ENCODE peak calls at places on chromosomes 13 and 19, in five cellular contexts. M, I, S, D and N are unnamed samples.

GRCh38 chr19:21482863-21483276 is 22.5 kb upstream of the ZNF429 start:
- DNase-seq in M (no peak), I (no peak), S (no peak), D (peak; percentile 29), N (peak; percentile 78)

GRCh38 chr19:47479701-47480503 is 4.1 kb downstream of the KPTN start:
- DNase-seq in D (peak; percentile 13), M (no peak), S (no peak), I (no peak), N (no peak)

GRCh38 chr13:58907347-58907746 is 1256.4 kb downstream of the DIAPH3 start:
- DNase-seq in D (no peak), M (no peak), S (peak; percentile 0), I (no peak), N (no peak)

GRCh38 chr13:44326961-44327360 is 46.7 kb upstream of the SERP2 start:
- DNase-seq in S (no peak), D (no peak), I (no peak), M (no peak), N (no peak)

GRCh38 chr19:51251453-51251790 is 542 bp downstream of the SIGLECL1 start:
- DNase-seq in I (no peak), S (no peak), D (no peak), M (no peak), N (peak; percentile 31)

GRCh38 chr13:25046985-25047660 is 48.8 kb upstream of the PABPC3 start:
- DNase-seq in M (peak; percentile 21), D (peak; percentile 43), S (peak; percentile 18), I (no peak), N (no peak)

GRCh38 chr19:7333198-7334118 is 15.3 kb upstream of the ARHGEF18 start:
- DNase-seq in I (no peak), M (no peak), S (no peak), D (no peak), N (no peak)

GRCh38 chr13:53276265-53276664 is 247.7 kb downstream of the OLFM4 start:
- DNase-seq in D (no peak), S (no peak), M (no peak), I (no peak), N (no peak)

GRCh38 chr19:57171551-57172081 is 4.3 kb upstream of the DUXA start:
- DNase-seq in I (no peak), D (peak; percentile 34), M (peak; percentile 19), S (peak; percentile 39), N (peak; percentile 78)

GRCh38 chr19:50174100-50174793 is 11.2 kb upstream of the IZUMO2 start:
- DNase-seq in S (no peak), D (no peak), I (no peak), M (no peak), N (no peak)

GRCh38 chr13:22736768-22737092 is 444.0 kb upstream of the SGCG start:
- DNase-seq in D (no peak), S (no peak), I (no peak), M (no peak), N (no peak)

GRCh38 chr13:103067751-103068563 is 1.7 kb upstream of the SLC10A2 start:
- DNase-seq in M (no peak), D (peak; percentile 78), S (no peak), I (no peak), N (no peak)

GRCh38 chr13:19713186-19713965 is 69.4 kb downstream of the PSPC1 start:
- DNase-seq in S (peak; percentile 85), M (peak; percentile 30), I (no peak), D (peak; percentile 47), N (no peak)

GRCh38 chr13:33132644-33133440 is 116.6 kb downstream of the KL start:
- DNase-seq in I (no peak), S (peak; percentile 75), D (no peak), M (no peak), N (no peak)

GRCh38 chr19:15251749-15252397 is 19.6 kb upstream of the EPHX3 start:
- DNase-seq in D (peak; percentile 68), S (peak; percentile 96), M (peak; percentile 90), I (peak; percentile 75), N (peak; percentile 95)

GRCh38 chr19:48999481-49000325 is 6.0 kb downstream of the RUVBL2 start:
- DNase-seq in I (no peak), M (peak; percentile 48), S (peak; percentile 67), D (peak; percentile 82), N (no peak)

GRCh38 chr13:99984134-99984462 is 2.5 kb downstream of the ZIC2 start:
- DNase-seq in M (no peak), S (no peak), I (no peak), D (no peak), N (no peak)
- H3K4me3 ChIP-seq in M (no peak overlapping the region), S (no peak overlapping the region), I (no peak overlapping the region), D (no peak overlapping the region), N (no peak overlapping the region)

DNA sequence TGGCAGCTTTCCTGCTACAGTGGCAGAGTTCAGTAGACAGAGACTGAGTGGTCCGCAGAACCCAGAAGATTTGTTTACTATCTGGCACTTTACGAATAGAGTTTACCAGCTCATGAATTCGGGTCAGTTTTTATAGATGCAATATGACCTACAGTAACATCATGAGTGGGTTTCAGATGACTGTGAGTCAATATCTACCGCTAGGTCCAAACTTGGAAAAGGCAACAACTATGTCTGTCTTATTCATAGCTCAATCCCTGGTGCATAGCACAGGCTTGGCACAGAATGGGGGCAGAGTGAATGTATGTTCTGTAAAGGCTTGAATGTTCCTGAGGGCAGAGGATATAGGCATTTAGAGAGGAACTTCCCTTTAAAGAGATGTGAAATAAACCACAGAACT is 65.2 kb downstream of the RAP2A start:
- DNase-seq in I (no peak), D (no peak), S (peak; percentile 8), M (no peak), N (no peak)
- TF ChIP-seq CTCF in I (no peak), D (no peak), S (no peak), M (no peak), N (no peak)

DNA sequence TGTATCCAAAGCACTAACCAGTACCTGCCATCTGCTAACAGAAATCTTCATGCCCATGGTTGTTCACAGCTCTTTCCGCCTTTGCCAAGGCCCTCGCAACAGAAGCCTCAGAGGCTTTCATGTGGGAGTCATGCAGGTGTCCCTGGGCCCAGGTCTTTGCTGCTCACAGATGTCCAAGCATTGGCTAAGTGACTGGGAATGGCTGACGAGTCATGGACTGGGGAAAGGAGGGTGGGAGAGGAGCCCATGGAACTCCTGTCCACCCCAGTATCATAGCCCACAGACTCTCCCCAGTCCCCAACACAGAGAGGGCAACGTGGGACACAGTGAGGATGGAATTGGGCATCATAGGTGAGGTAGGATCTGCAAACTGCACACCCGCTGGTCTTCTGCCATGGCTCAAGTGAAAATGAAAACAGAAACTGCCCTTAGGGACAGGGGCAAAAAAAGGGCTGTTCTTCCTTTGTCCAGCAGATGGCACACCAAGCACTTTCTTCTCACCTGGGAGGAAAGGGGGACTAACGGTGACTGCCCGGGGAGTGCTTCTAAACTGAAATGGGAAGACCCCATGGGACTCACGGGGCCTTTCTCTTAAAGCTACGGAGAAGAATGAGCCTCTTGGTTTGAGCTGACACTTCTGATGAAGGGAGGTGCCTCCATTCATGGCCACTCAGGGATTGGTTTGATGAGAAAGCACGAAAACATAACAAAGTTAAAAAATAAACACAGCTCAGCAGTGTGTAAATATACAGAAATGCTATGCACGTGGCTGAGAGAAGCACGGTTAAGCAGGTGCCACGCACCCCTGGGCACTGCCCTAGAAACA is 11.1 kb upstream of the DHRS12 start:
- DNase-seq in S (peak; percentile 50), M (no peak), D (peak; percentile 66), I (no peak), N (no peak)
- H3K4me3 ChIP-seq in S (peak overlapping the region; percentile 30), M (peak overlapping the region; percentile 12), D (no peak overlapping the region), I (no peak overlapping the region), N (peak overlapping the region; percentile 66)

GRCh38 chr19:17420267-17420924 is 549 bp downstream of the MVB12A start:
- DNase-seq in S (no peak), M (no peak), D (peak; percentile 31), I (no peak), N (no peak)
- TF ChIP-seq CTCF in S (no peak), M (no peak), D (no peak), I (peak; percentile 24), N (no peak)

GRCh38 chr13:106526748-106527488 is 8.5 kb downstream of the EFNB2 start:
- DNase-seq in M (no peak), I (no peak), S (no peak), D (no peak), N (no peak)
- H3K4me3 ChIP-seq in M (no peak overlapping the region), I (no peak overlapping the region), S (no peak overlapping the region), D (no peak overlapping the region), N (no peak overlapping the region)

DNA sequence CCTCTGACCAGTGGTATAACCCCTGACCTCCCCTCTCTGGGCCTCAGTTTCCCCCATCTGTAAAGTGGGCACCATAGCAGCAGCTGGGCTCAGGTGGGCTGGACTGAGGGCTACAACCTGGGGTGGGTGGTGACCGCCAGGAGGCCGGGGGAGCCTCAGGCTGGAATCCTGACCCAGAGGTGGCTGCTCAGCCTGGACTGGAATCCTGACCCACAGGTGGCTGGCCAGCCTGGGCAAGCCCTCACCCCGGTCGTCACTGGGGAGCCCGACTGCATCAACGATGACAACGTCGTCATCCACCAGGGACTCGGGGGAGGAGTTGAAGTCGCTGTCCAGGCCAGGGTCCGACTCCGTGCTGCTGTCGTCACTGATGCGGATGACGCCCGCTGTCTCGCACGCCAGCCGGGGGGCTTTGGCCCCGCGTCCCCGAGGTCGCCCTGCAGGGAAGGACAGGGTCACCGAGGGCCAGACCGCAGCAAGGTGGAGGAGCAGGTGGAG is 10.2 kb downstream of the GPX4 start:
- DNase-seq in S (no peak), D (no peak), I (no peak), M (no peak), N (no peak)
- TF ChIP-seq CTCF in S (no peak), D (no peak), I (no peak), M (no peak), N (no peak)